ENCODE peak calls at places on chromosomes 3 and 15, in seven cellular contexts. M, Q, J, X, W, I and N are unnamed samples.

GRCh38 chr3:135237371-135237770 is 442.3 kb downstream of the EPHB1 start:
- DNase-seq in M (no peak), Q (no peak), J (no peak), X (no peak), W (no peak), I (no peak), N (no peak)

GRCh38 chr3:120497318-120497717 is 46.5 kb upstream of the FSTL1 start:
- DNase-seq in M (no peak), Q (no peak), J (no peak), X (peak), W (peak), I (no peak), N (peak)

GRCh38 chr3:127822166-127822835 is at the start of gene MGLL:
- DNase-seq in M (peak), Q (no peak), J (peak), X (peak), W (peak), I (peak), N (no peak)

GRCh38 chr15:63348392-63348791 is 33.3 kb downstream of the CA12 start:
- DNase-seq in M (peak), Q (no peak), J (no peak), X (peak), W (peak), I (peak), N (no peak)

GRCh38 chr3:120681018-120681417 is 1.0 kb downstream of the HGD start:
- DNase-seq in M (no peak), Q (no peak), J (no peak), X (no peak), W (no peak), I (no peak), N (no peak)

GRCh38 chr3:41581700-41582099 is 380.2 kb downstream of the ULK4 start:
- DNase-seq in M (no peak), Q (no peak), J (no peak), X (no peak), W (no peak), I (no peak), N (no peak)

GRCh38 chr3:130841357-130841756 is 52.5 kb upstream of the ATP2C1 start:
- DNase-seq in M (no peak), Q (no peak), J (no peak), X (no peak), W (no peak), I (no peak), N (no peak)

GRCh38 chr3:126350502-126351085 is 6.6 kb downstream of the KLF15 start:
- DNase-seq in M (peak), Q (no peak), J (peak), X (no peak), W (no peak), I (peak), N (no peak)

GRCh38 chr3:37765591-37766219 is 96.0 kb upstream of the CTDSPL start:
- DNase-seq in M (no peak), Q (no peak), J (no peak), X (no peak), W (no peak), I (peak), N (peak)

GRCh38 chr15:29270169-29270955 is 740 bp upstream of the NSMCE3 start:
- DNase-seq in M (no peak), Q (no peak), J (no peak), X (peak), W (no peak), I (no peak), N (no peak)

GRCh38 chr15:90419738-90420487 is 31.9 kb downstream of the IQGAP1 start:
- DNase-seq in M (no peak), Q (peak), J (no peak), X (peak), W (peak), I (no peak), N (peak)

GRCh38 chr15:40762919-40763800 is 708 bp upstream of the GCHFR start:
- DNase-seq in M (peak), Q (no peak), J (no peak), X (peak), W (peak), I (peak), N (no peak)

GRCh38 chr3:105837143-105837740 is 31.6 kb downstream of the CBLB start:
- DNase-seq in M (no peak), Q (no peak), J (no peak), X (no peak), W (no peak), I (no peak), N (no peak)

GRCh38 chr3:187567741-187568140 is 102.5 kb downstream of the SST start:
- DNase-seq in M (no peak), Q (no peak), J (no peak), X (peak), W (peak), I (no peak), N (peak)

GRCh38 chr3:175304437-175304836 is 445.3 kb downstream of the NAALADL2 start:
- DNase-seq in M (no peak), Q (no peak), J (no peak), X (no peak), W (peak), I (no peak), N (no peak)

GRCh38 chr15:73708691-73709090 is 24.5 kb downstream of the CD276 start:
- DNase-seq in M (no peak), Q (no peak), J (no peak), X (no peak), W (no peak), I (no peak), N (no peak)

GRCh38 chr3:177350051-177350565 is 152.8 kb upstream of the TBL1XR1 start:
- DNase-seq in M (no peak), Q (no peak), J (no peak), X (no peak), W (no peak), I (no peak), N (no peak)

GRCh38 chr3:154247806-154248480 is 76.3 kb downstream of the DHX36 start:
- DNase-seq in M (no peak), Q (no peak), J (no peak), X (no peak), W (peak), I (no peak), N (no peak)

GRCh38 chr3:144148356-144148755 is 176.7 kb downstream of the DIPK2A start:
- DNase-seq in M (no peak), Q (no peak), J (no peak), X (no peak), W (no peak), I (no peak), N (no peak)

GRCh38 chr3:129001101-129001816 is at the start of gene EFCC1:
- DNase-seq in M (peak), Q (no peak), J (no peak), X (no peak), W (no peak), I (peak), N (no peak)

GRCh38 chr3:16264708-16265454 is at the start of the genes DPH3 and OXNAD1:
- DNase-seq in M (peak), Q (peak), J (peak), X (peak), W (peak), I (peak), N (peak)

GRCh38 chr3:38084019-38084968 is 45.3 kb downstream of the DLEC1 start:
- DNase-seq in M (no peak), Q (peak), J (no peak), X (peak), W (peak), I (no peak), N (no peak)

GRCh38 chr3:127915115-127915936 is at the start of gene KBTBD12:
- DNase-seq in M (peak), Q (no peak), J (peak), X (no peak), W (no peak), I (peak), N (no peak)

GRCh38 chr15:58224068-58224467 is 85.9 kb downstream of the AQP9 start:
- DNase-seq in M (no peak), Q (no peak), J (no peak), X (no peak), W (no peak), I (no peak), N (peak)

GRCh38 chr3:56424357-56424756 is 43.9 kb downstream of the ERC2 start:
- DNase-seq in M (no peak), Q (no peak), J (no peak), X (no peak), W (no peak), I (no peak), N (no peak)

GRCh38 chr3:194689493-194689901 is 3.8 kb downstream of the FAM43A start:
- DNase-seq in M (no peak), Q (no peak), J (no peak), X (peak), W (peak), I (no peak), N (peak)

GRCh38 chr15:67097424-67097823 is 32.0 kb downstream of the SMAD3 start:
- DNase-seq in M (no peak), Q (no peak), J (no peak), X (no peak), W (no peak), I (no peak), N (no peak)

GRCh38 chr3:125435231-125435630 is 60.1 kb upstream of the ZNF148 start:
- DNase-seq in M (no peak), Q (no peak), J (no peak), X (no peak), W (no peak), I (no peak), N (no peak)

GRCh38 chr3:58874795-58875194 is 175.0 kb downstream of the CFAP20DC start:
- DNase-seq in M (no peak), Q (no peak), J (no peak), X (peak), W (peak), I (no peak), N (no peak)

GRCh38 chr3:69428657-69429255 is 42.9 kb upstream of the FRMD4B start:
- DNase-seq in M (no peak), Q (no peak), J (no peak), X (no peak), W (no peak), I (no peak), N (no peak)

GRCh38 chr3:170075425-170076091 is 37.8 kb downstream of the GPR160 start:
- DNase-seq in M (no peak), Q (no peak), J (no peak), X (no peak), W (no peak), I (no peak), N (no peak)

GRCh38 chr3:134600166-134600670 is 50.6 kb downstream of the KY start:
- DNase-seq in M (no peak), Q (no peak), J (no peak), X (no peak), W (peak), I (no peak), N (peak)

GRCh38 chr3:4829031-4829394 is 150.2 kb upstream of the BHLHE40 start:
- DNase-seq in M (no peak), Q (no peak), J (no peak), X (no peak), W (no peak), I (no peak), N (no peak)

GRCh38 chr3:146554168-146554760 is 9.9 kb upstream of the PLSCR1 start:
- DNase-seq in M (no peak), Q (no peak), J (no peak), X (peak), W (no peak), I (no peak), N (no peak)

GRCh38 chr15:35038655-35039534 is 46.2 kb downstream of the NANOGP8 start:
- DNase-seq in M (no peak), Q (no peak), J (no peak), X (peak), W (peak), I (no peak), N (no peak)

GRCh38 chr3:99658274-99658673 is 19.9 kb downstream of the COL8A1 start:
- DNase-seq in M (no peak), Q (no peak), J (no peak), X (no peak), W (no peak), I (no peak), N (no peak)

GRCh38 chr15:92226020-92226612 is 167.6 kb upstream of the ST8SIA2 start:
- DNase-seq in M (no peak), Q (no peak), J (no peak), X (no peak), W (peak), I (no peak), N (no peak)

DNA sequence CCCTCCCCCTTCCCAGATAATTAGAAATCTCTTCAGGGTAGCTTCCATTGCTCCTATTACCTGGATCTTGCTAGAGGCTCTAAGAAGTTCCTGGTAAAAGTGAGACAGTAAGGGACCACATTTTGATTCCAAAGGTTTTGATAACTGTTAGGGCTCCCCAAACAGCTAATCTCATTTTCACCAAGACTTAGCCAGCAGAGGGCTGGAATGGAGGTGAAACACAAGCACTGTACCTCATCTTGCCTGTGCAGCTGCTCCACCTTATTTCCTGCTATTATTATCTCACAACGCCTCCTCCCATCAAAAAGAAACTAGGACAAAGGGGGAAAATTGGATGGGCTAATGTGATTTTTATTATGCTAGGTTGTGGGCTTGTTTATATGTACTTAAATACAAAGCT is 7.3 kb downstream of the SETD5 start:
- DNase-seq in M (no peak), Q (no peak), J (no peak), X (no peak), W (no peak), I (no peak), N (no peak)
- TF ChIP-seq CTCF in M (no peak), Q (peak), J (no peak), X (no peak), W (no peak), I (no peak), N (no peak)

DNA sequence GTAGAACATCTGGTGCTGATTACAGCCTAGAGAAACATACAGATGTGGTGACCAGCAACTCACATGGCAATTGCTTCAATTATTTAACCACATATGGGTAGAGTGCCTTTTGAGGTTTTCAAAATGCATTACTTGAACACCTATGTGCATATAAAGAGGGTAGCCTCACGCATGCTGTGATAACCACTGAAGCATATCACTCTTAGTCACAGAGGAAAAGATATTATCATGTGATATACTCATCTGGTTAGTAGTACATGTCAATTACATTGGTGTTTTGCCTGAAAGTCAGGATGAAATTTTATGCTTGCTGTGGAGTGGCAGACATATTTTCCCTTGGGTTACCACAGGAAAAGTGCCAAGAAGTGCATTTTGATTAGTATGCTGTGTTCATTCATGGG is 459.3 kb upstream of the AGTR1 start:
- DNase-seq in M (no peak), Q (no peak), J (no peak), X (no peak), W (no peak), I (no peak), N (no peak)
- TF ChIP-seq CTCF in M (no peak), Q (no peak), J (no peak), X (no peak), W (no peak), I (no peak), N (no peak)

DNA sequence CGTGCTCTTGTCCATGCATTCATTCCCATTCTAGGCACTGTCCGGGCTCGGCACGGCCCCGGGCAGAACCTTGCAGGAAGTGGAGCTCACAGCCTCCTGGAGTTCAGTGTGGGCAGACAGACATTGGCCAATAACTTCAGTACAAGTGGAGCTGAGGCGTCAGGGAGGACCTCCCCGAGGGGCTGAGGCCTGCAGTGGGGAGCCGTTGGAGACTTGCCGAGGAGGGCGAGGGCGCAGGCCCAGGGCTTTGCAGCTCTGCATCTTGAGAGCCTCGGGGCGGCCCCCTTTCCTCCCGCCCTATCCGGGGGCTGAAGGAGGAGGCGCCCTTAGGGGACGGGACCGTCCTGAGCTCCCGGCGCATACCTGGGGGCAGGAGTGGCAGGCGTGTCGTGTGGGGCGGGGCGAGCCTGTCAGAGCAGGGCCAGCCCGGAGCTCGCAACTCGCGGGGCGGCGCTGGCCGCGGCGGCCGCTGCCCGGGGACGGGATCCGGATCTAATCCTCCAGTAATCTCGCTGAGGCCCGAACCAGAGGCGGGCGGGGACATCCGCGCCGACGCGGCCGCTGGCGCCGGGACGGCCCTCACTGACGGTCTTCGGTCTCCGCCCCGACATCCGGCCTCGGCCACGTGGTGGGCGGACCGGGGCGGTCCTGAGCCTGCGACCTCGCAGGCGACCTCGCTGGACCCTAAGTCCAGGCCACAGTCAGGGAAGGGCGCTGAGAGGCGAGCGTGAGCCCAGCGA is at the start of gene ACY1:
- DNase-seq in M (peak), Q (peak), J (peak), X (peak), W (peak), I (peak), N (peak)
- TF ChIP-seq CTCF in M (no peak), Q (peak), J (no peak), X (no peak), W (no peak), I (no peak), N (no peak)

GRCh38 chr15:32718822-32719716 is 1.3 kb downstream of the GREM1 start:
- DNase-seq in M (peak), Q (peak), J (no peak), X (no peak), W (no peak), I (no peak), N (no peak)

GRCh38 chr15:32723171-32723948 is 5.6 kb downstream of the GREM1 start:
- DNase-seq in M (no peak), Q (no peak), J (no peak), X (no peak), W (no peak), I (no peak), N (no peak)

GRCh38 chr15:32721594-32721993 is 3.8 kb downstream of the GREM1 start:
- DNase-seq in M (no peak), Q (no peak), J (no peak), X (peak), W (no peak), I (no peak), N (no peak)

GRCh38 chr15:32718082-32718821 is 448 bp downstream of the GREM1 start:
- DNase-seq in M (no peak), Q (no peak), J (no peak), X (no peak), W (peak), I (no peak), N (no peak)

DNA sequence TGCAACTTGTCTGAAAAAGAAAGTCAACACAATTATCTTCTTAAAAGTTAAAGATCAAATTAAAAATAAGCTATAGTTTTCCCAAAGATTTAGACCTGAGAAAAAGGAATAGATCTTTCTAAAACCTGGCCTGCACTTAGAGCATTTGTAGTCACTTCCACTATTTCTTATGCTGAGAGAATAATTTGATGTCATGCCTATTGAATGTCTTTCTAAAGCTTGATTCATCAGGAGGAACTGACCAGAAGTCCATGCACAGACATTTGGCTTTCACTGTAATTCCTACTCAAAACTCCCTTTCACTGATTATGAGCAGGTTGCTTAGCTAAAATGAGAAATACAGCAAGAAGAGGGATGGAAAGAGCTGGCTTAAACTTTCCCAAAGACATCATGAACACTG is 4.3 kb downstream of the GREM1 start:
- DNase-seq in M (no peak), Q (no peak), J (no peak), X (peak), W (no peak), I (no peak), N (no peak)
- TF ChIP-seq CTCF in M (no peak), Q (no peak), J (no peak), X (no peak), W (no peak), I (no peak), N (no peak)

GRCh38 chr3:155411500-155412223 is 118.2 kb upstream of the STRIT1 start:
- DNase-seq in M (no peak), Q (no peak), J (no peak), X (no peak), W (peak), I (no peak), N (no peak)
- TF ChIP-seq CTCF in M (no peak), Q (no peak), J (no peak), X (no peak), W (peak), I (no peak), N (no peak)

DNA sequence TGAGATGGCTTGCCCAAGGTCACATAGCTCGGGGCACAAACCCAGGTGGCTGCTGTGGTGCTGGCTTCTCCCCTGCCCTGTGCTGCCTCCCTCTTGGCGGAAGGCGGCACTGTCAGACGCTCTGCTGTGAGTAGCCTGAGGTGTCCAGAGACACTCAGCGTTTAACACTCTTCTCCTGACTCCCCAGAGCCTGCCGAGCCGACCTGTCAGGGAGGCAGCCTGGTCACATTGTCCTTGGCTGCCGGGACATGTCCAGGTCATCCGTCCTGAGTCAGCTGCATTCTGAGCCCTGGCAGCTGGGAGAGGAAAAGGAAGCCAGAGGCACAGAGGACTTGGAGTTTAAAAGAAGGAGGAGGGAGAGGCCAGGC is 4.7 kb downstream of the LMAN1L start:
- DNase-seq in M (no peak), Q (no peak), J (no peak), X (peak), W (no peak), I (no peak), N (no peak)
- TF ChIP-seq CTCF in M (no peak), Q (no peak), J (no peak), X (peak), W (no peak), I (no peak), N (peak)

DNA sequence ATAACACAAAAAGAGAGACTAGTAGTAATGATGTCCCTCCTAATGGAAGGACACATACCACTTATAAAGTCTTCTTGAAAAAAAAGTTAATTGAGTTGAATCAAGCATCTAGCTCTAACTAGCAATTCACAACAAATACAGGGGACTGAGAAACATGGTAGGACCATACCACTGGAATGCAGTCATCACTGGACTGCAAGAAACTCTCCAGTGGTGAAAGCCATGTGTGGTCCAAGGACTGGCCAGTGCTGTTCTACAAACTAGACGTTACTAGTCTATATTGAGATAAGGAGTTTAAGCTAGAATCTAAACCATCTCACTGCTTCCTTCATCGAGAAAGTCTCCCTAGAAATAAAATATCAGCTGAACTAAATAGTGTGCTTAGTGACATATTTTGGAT is 16.7 kb downstream of the FBN1 start:
- DNase-seq in M (no peak), Q (no peak), J (no peak), X (peak), W (no peak), I (no peak), N (no peak)
- TF ChIP-seq CTCF in M (no peak), Q (no peak), J (no peak), X (no peak), W (no peak), I (no peak), N (no peak)